ENCODE peak calls at places on chromosomes 4 and X, in six cellular contexts. One of them, this sample, is unnamed.

GRCh38 chr4:115053313-115053712 is 60.1 kb downstream of the NDST4 start:
- DNase-seq in tibial nerve: no peak
- DNase-seq in tibial artery: no peak
- DNase-seq in ovary: no peak
- DNase-seq in fibroblast of pulmonary artery: no peak
- DNase-seq in endodermal cell: no peak
- DNase-seq in this sample: no peak

GRCh38 chrX:107738272-107738671 is 37.3 kb downstream of the TSC22D3 start:
- DNase-seq in tibial nerve: no peak
- DNase-seq in tibial artery: no peak
- DNase-seq in ovary: no peak
- DNase-seq in fibroblast of pulmonary artery: no peak
- DNase-seq in endodermal cell: peak
- DNase-seq in this sample: no peak

GRCh38 chr4:43330288-43330687 is 437.8 kb downstream of the GRXCR1 start:
- DNase-seq in tibial nerve: no peak
- DNase-seq in tibial artery: no peak
- DNase-seq in ovary: no peak
- DNase-seq in fibroblast of pulmonary artery: peak
- DNase-seq in endodermal cell: no peak
- DNase-seq in this sample: no peak

GRCh38 chrX:16589211-16589610 is 60.7 kb upstream of the S100G start:
- DNase-seq in tibial nerve: no peak
- DNase-seq in tibial artery: no peak
- DNase-seq in ovary: no peak
- DNase-seq in fibroblast of pulmonary artery: peak
- DNase-seq in endodermal cell: no peak
- DNase-seq in this sample: no peak

GRCh38 chr4:1337376-1337831 is 9.6 kb upstream of the UVSSA start:
- DNase-seq in tibial nerve: no peak
- DNase-seq in tibial artery: no peak
- DNase-seq in ovary: no peak
- DNase-seq in fibroblast of pulmonary artery: no peak
- DNase-seq in endodermal cell: no peak
- DNase-seq in this sample: no peak

GRCh38 chr4:151576627-151577026 is 167.7 kb downstream of the FHIP1A start:
- DNase-seq in tibial nerve: no peak
- DNase-seq in tibial artery: no peak
- DNase-seq in ovary: no peak
- DNase-seq in fibroblast of pulmonary artery: no peak
- DNase-seq in endodermal cell: no peak
- DNase-seq in this sample: no peak

GRCh38 chrX:79413009-79413408 is 45.9 kb upstream of the ITM2A start:
- DNase-seq in tibial nerve: no peak
- DNase-seq in tibial artery: no peak
- DNase-seq in ovary: no peak
- DNase-seq in fibroblast of pulmonary artery: peak
- DNase-seq in endodermal cell: no peak
- DNase-seq in this sample: no peak

GRCh38 chr4:47128991-47129390 is 97.6 kb downstream of the GABRB1 start:
- DNase-seq in tibial nerve: no peak
- DNase-seq in tibial artery: no peak
- DNase-seq in ovary: no peak
- DNase-seq in fibroblast of pulmonary artery: no peak
- DNase-seq in endodermal cell: no peak
- DNase-seq in this sample: no peak

GRCh38 chr4:38501698-38502097 is 162.3 kb upstream of the KLF3 start:
- DNase-seq in tibial nerve: no peak
- DNase-seq in tibial artery: no peak
- DNase-seq in ovary: no peak
- DNase-seq in fibroblast of pulmonary artery: no peak
- DNase-seq in endodermal cell: no peak
- DNase-seq in this sample: no peak

GRCh38 chr4:67049446-67049845 is 495.9 kb downstream of the CENPC start:
- DNase-seq in tibial nerve: no peak
- DNase-seq in tibial artery: no peak
- DNase-seq in ovary: no peak
- DNase-seq in fibroblast of pulmonary artery: no peak
- DNase-seq in endodermal cell: peak
- DNase-seq in this sample: no peak

GRCh38 chr4:139704915-139705485 is 39.4 kb downstream of the MGST2 start:
- DNase-seq in tibial nerve: no peak
- DNase-seq in tibial artery: no peak
- DNase-seq in ovary: no peak
- DNase-seq in fibroblast of pulmonary artery: no peak
- DNase-seq in endodermal cell: no peak
- DNase-seq in this sample: no peak

GRCh38 chr4:173505924-173506779 is 23.9 kb downstream of the HAND2 start:
- DNase-seq in tibial nerve: no peak
- DNase-seq in tibial artery: peak
- DNase-seq in ovary: peak
- DNase-seq in fibroblast of pulmonary artery: peak
- DNase-seq in endodermal cell: peak
- DNase-seq in this sample: no peak

GRCh38 chr4:165541773-165542459 is 163.1 kb downstream of the CPE start:
- DNase-seq in tibial nerve: no peak
- DNase-seq in tibial artery: no peak
- DNase-seq in ovary: no peak
- DNase-seq in fibroblast of pulmonary artery: no peak
- DNase-seq in endodermal cell: no peak
- DNase-seq in this sample: no peak

GRCh38 chrX:3370656-3371055 is 24.2 kb upstream of the MXRA5 start:
- DNase-seq in tibial nerve: no peak
- DNase-seq in tibial artery: no peak
- DNase-seq in ovary: no peak
- DNase-seq in fibroblast of pulmonary artery: no peak
- DNase-seq in endodermal cell: no peak
- DNase-seq in this sample: no peak

GRCh38 chr4:48683784-48684666 is 96.1 kb downstream of the FRYL start:
- DNase-seq in tibial nerve: no peak
- DNase-seq in tibial artery: no peak
- DNase-seq in ovary: no peak
- DNase-seq in fibroblast of pulmonary artery: no peak
- DNase-seq in endodermal cell: no peak
- DNase-seq in this sample: no peak

GRCh38 chr4:185987976-185988627 is 80.9 kb upstream of the TLR3 start:
- DNase-seq in tibial nerve: no peak
- DNase-seq in tibial artery: no peak
- DNase-seq in ovary: no peak
- DNase-seq in fibroblast of pulmonary artery: peak
- DNase-seq in endodermal cell: no peak
- DNase-seq in this sample: no peak

GRCh38 chrX:151896734-151897474 is 15.8 kb upstream of the MAGEA4 start:
- DNase-seq in tibial nerve: no peak
- DNase-seq in tibial artery: no peak
- DNase-seq in ovary: no peak
- DNase-seq in fibroblast of pulmonary artery: peak
- DNase-seq in endodermal cell: no peak
- DNase-seq in this sample: no peak

DNA sequence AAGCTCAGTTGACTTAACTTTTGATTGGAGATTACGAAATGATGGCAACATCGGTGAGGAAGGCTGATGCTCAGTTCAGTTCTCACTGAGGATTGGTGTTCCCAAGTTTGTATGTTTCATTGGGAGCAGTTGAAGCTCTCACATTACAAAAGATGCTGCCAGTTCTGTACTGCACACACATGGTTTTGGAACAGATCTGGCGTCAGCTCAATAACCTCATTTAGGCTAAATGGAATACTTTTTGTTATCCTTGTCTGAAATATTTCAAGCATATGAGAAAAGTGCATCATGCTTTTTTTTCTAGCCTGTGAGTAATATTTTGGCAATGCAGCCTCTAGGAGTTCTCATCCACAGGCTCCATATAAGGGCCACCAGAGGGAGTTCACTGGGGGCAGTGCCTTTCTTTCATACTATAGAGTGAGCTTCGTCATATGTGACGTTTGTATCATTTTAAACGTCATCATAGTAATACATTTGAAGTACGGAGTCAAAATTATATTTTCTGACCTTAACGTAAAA is 4.1 kb downstream of the ENPEP start:
- DNase-seq in tibial nerve: no peak
- DNase-seq in tibial artery: no peak
- DNase-seq in ovary: no peak
- DNase-seq in fibroblast of pulmonary artery: peak
- DNase-seq in endodermal cell: no peak
- DNase-seq in this sample: no peak
- TF ChIP-seq CTCF in tibial nerve: no peak
- TF ChIP-seq CTCF in tibial artery: no peak
- TF ChIP-seq CTCF in ovary: no peak
- TF ChIP-seq CTCF in fibroblast of pulmonary artery: peak
- TF ChIP-seq CTCF in endodermal cell: peak
- TF ChIP-seq CTCF in this sample: no peak

GRCh38 chr4:134862116-134862515 is 660.5 kb upstream of the PABPC4L start:
- DNase-seq in tibial nerve: no peak
- DNase-seq in tibial artery: no peak
- DNase-seq in ovary: no peak
- DNase-seq in fibroblast of pulmonary artery: peak
- DNase-seq in endodermal cell: no peak
- DNase-seq in this sample: no peak

GRCh38 chr4:134867027-134867426 is 665.4 kb upstream of the PABPC4L start:
- DNase-seq in tibial nerve: no peak
- DNase-seq in tibial artery: no peak
- DNase-seq in ovary: no peak
- DNase-seq in fibroblast of pulmonary artery: no peak
- DNase-seq in endodermal cell: no peak
- DNase-seq in this sample: no peak

DNA sequence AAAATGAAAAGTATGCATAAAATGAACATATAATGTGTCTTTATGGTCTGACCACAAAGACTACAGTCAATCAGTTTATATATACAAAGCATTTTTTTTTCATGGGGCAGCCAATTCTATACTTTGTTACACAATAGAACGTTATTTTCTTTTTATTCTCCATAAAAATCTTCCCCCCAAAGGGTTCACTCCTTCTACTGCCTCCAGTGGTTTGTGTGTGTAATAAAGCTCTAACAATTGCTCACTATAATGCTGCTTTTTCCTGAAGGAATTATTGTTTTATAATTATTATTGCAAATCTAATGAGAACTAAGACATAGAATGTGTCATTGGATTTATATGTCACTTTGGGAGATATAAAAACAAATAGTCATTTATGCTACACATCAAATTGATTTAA is 664.1 kb upstream of the PABPC4L start:
- DNase-seq in tibial nerve: no peak
- DNase-seq in tibial artery: no peak
- DNase-seq in ovary: no peak
- DNase-seq in fibroblast of pulmonary artery: no peak
- DNase-seq in endodermal cell: no peak
- DNase-seq in this sample: no peak
- TF ChIP-seq CTCF in tibial nerve: no peak
- TF ChIP-seq CTCF in tibial artery: no peak
- TF ChIP-seq CTCF in ovary: no peak
- TF ChIP-seq CTCF in fibroblast of pulmonary artery: no peak
- TF ChIP-seq CTCF in endodermal cell: peak
- TF ChIP-seq CTCF in this sample: no peak

GRCh38 chr4:74793757-74794340 is 474 bp downstream of the BTC start:
- DNase-seq in tibial nerve: no peak
- DNase-seq in tibial artery: peak
- DNase-seq in ovary: peak
- DNase-seq in fibroblast of pulmonary artery: peak
- DNase-seq in endodermal cell: peak
- DNase-seq in this sample: peak
- TF ChIP-seq CTCF in tibial nerve: no peak
- TF ChIP-seq CTCF in tibial artery: no peak
- TF ChIP-seq CTCF in ovary: no peak
- TF ChIP-seq CTCF in fibroblast of pulmonary artery: peak
- TF ChIP-seq CTCF in endodermal cell: peak
- TF ChIP-seq CTCF in this sample: peak

DNA sequence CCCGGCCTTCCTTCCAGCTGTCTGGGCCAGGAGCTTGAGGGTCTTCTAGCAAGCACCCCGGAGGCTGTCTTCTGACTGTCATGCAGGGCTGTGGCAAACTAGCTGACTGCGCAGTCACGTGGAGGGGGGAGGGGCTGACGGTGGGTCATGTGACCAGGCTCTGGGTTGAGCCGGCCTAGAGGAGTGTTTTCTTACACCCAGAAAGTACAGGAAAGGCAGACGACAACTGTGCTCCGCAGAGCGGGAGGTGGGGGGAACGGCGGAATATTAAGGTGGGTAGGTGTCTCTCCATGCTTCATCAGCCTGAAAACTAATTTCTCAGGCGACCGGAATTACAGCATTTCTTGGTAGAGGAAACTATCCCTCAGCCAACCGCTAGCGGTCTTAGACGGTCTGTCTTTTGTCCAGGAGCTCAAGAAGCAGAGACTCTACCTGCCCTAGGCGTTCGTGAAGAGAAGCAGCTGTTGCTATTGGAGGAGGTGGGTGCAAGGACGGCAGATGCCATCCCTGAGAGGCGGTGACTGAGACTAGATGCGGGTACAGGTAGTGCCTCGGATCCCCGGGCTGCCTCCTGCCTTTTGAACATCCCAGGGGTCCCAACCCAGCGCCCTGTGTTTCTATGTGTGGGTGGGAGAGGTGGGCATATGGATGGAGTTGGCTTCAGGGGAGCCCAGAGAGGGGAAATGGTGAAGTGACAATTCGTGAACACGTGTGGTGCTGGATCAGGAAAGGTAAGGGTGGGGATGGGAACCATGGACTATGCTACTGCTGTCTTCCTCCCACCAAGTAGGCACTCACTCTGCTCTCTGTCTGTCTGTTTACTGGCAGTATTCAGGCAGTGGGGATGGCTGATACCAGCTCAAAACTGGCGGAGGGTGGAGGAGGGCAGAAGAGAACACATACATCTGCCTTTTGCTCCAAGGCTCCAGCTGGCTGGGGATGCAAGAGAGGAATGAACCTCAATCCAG is 8.8 kb downstream of the GPRASP1 start:
- DNase-seq in tibial nerve: peak
- DNase-seq in tibial artery: peak
- DNase-seq in ovary: peak
- DNase-seq in fibroblast of pulmonary artery: peak
- DNase-seq in endodermal cell: peak
- DNase-seq in this sample: peak
- TF ChIP-seq CTCF in tibial nerve: no peak
- TF ChIP-seq CTCF in tibial artery: peak
- TF ChIP-seq CTCF in ovary: no peak
- TF ChIP-seq CTCF in fibroblast of pulmonary artery: peak
- TF ChIP-seq CTCF in endodermal cell: peak
- TF ChIP-seq CTCF in this sample: no peak

DNA sequence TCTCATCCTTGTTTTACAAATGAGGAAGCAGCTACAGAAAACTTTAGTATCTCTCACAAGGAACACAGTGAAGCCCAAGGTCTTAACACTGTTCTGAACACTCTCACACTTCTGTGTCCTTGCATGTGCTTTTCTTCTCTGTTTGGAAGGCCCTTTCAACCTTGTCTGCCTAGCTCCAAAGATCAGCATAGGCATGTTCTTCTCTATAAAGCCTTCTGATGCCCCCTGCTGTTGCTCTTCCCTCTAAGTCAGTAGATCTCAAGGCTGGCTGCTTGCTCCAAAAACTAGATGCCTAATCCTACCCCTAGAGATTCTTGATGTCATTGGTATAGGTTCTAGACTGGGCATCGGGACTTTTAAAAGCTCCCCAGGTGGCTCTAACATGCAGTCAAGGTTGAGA is 5.9 kb downstream of the APOO start:
- DNase-seq in tibial nerve: peak
- DNase-seq in tibial artery: peak
- DNase-seq in ovary: no peak
- DNase-seq in fibroblast of pulmonary artery: peak
- DNase-seq in endodermal cell: peak
- DNase-seq in this sample: no peak
- TF ChIP-seq CTCF in tibial nerve: peak
- TF ChIP-seq CTCF in tibial artery: peak
- TF ChIP-seq CTCF in ovary: peak
- TF ChIP-seq CTCF in fibroblast of pulmonary artery: peak
- TF ChIP-seq CTCF in endodermal cell: no peak
- TF ChIP-seq CTCF in this sample: no peak

This sample was measured in coronary artery.